ENCODE peak calls at places on chromosomes 7 and 10, in six cellular contexts. One of them, this sample, is unnamed.

GRCh38 chr10:10545771-10546170 is 471.9 kb upstream of the CELF2 start:
- DNase-seq in body of pancreas: no peak
- DNase-seq in GM12878: no peak
- DNase-seq in A549: no peak
- DNase-seq in IMR-90: no peak
- DNase-seq in heart left ventricle: no peak
- DNase-seq in this sample: no peak

GRCh38 chr7:27108390-27109127 is 6.1 kb upstream of the HOXA2 start:
- DNase-seq in body of pancreas: no peak
- DNase-seq in GM12878: no peak
- DNase-seq in A549: no peak
- DNase-seq in IMR-90: peak
- DNase-seq in heart left ventricle: peak
- DNase-seq in this sample: no peak

GRCh38 chr7:109020251-109020650 is 450.6 kb downstream of the DNAJB9 start:
- DNase-seq in body of pancreas: no peak
- DNase-seq in GM12878: no peak
- DNase-seq in A549: no peak
- DNase-seq in IMR-90: no peak
- DNase-seq in heart left ventricle: no peak
- DNase-seq in this sample: no peak

GRCh38 chr7:24956021-24956420 is 24.0 kb downstream of the OSBPL3 start:
- DNase-seq in body of pancreas: no peak
- DNase-seq in GM12878: no peak
- DNase-seq in A549: no peak
- DNase-seq in IMR-90: no peak
- DNase-seq in heart left ventricle: no peak
- DNase-seq in this sample: no peak

GRCh38 chr10:20986049-20986448 is 88.9 kb upstream of the NEBL start:
- DNase-seq in body of pancreas: peak
- DNase-seq in GM12878: no peak
- DNase-seq in A549: no peak
- DNase-seq in IMR-90: no peak
- DNase-seq in heart left ventricle: no peak
- DNase-seq in this sample: no peak

GRCh38 chr7:48109848-48110663 is 21.0 kb downstream of the UPP1 start:
- DNase-seq in body of pancreas: peak
- DNase-seq in GM12878: peak
- DNase-seq in A549: peak
- DNase-seq in IMR-90: peak
- DNase-seq in heart left ventricle: peak
- DNase-seq in this sample: peak

GRCh38 chr10:101214446-101215396 is 14.5 kb downstream of the LBX1 start:
- DNase-seq in body of pancreas: peak
- DNase-seq in GM12878: no peak
- DNase-seq in A549: peak
- DNase-seq in IMR-90: peak
- DNase-seq in heart left ventricle: peak
- DNase-seq in this sample: peak

GRCh38 chr10:128883126-128884060 is 583.6 kb upstream of the MGMT start:
- DNase-seq in body of pancreas: no peak
- DNase-seq in GM12878: no peak
- DNase-seq in A549: no peak
- DNase-seq in IMR-90: no peak
- DNase-seq in heart left ventricle: no peak
- DNase-seq in this sample: no peak

GRCh38 chr10:13673165-13673564 is 86.4 kb downstream of the PRPF18 start:
- DNase-seq in body of pancreas: no peak
- DNase-seq in GM12878: no peak
- DNase-seq in A549: no peak
- DNase-seq in IMR-90: no peak
- DNase-seq in heart left ventricle: no peak
- DNase-seq in this sample: no peak

GRCh38 chr7:30770936-30771858 is at the start of gene MINDY4:
- DNase-seq in body of pancreas: peak
- DNase-seq in GM12878: no peak
- DNase-seq in A549: peak
- DNase-seq in IMR-90: peak
- DNase-seq in heart left ventricle: peak
- DNase-seq in this sample: peak

GRCh38 chr10:50310560-50311174 is 59.4 kb upstream of the ASAH2 start:
- DNase-seq in body of pancreas: peak
- DNase-seq in GM12878: no peak
- DNase-seq in A549: peak
- DNase-seq in IMR-90: no peak
- DNase-seq in heart left ventricle: no peak
- DNase-seq in this sample: peak

GRCh38 chr7:158685727-158686126 is 18.9 kb downstream of the NCAPG2 start:
- DNase-seq in body of pancreas: no peak
- DNase-seq in GM12878: no peak
- DNase-seq in A549: no peak
- DNase-seq in IMR-90: peak
- DNase-seq in heart left ventricle: no peak
- DNase-seq in this sample: no peak

GRCh38 chr10:10421071-10421470 is 596.6 kb upstream of the CELF2 start:
- DNase-seq in body of pancreas: no peak
- DNase-seq in GM12878: no peak
- DNase-seq in A549: no peak
- DNase-seq in IMR-90: no peak
- DNase-seq in heart left ventricle: no peak
- DNase-seq in this sample: no peak

GRCh38 chr7:521221-522070 is 1.8 kb upstream of the PDGFA start:
- DNase-seq in body of pancreas: peak
- DNase-seq in GM12878: no peak
- DNase-seq in A549: peak
- DNase-seq in IMR-90: peak
- DNase-seq in heart left ventricle: peak
- DNase-seq in this sample: no peak

GRCh38 chr10:70993051-70993450 is 104.7 kb upstream of the PCBD1 start:
- DNase-seq in body of pancreas: no peak
- DNase-seq in GM12878: no peak
- DNase-seq in A549: no peak
- DNase-seq in IMR-90: no peak
- DNase-seq in heart left ventricle: no peak
- DNase-seq in this sample: no peak

GRCh38 chr7:27141138-27141537 is 2.3 kb downstream of the HOXA5 start:
- DNase-seq in body of pancreas: no peak
- DNase-seq in GM12878: no peak
- DNase-seq in A549: no peak
- DNase-seq in IMR-90: no peak
- DNase-seq in heart left ventricle: no peak
- DNase-seq in this sample: no peak

GRCh38 chr10:121947931-121948330 is 20.1 kb upstream of the ATE1 start:
- DNase-seq in body of pancreas: no peak
- DNase-seq in GM12878: no peak
- DNase-seq in A549: no peak
- DNase-seq in IMR-90: no peak
- DNase-seq in heart left ventricle: no peak
- DNase-seq in this sample: no peak

GRCh38 chr10:106185991-106186390 is 978.5 kb downstream of the SORCS1 start:
- DNase-seq in body of pancreas: no peak
- DNase-seq in GM12878: no peak
- DNase-seq in A549: no peak
- DNase-seq in IMR-90: peak
- DNase-seq in heart left ventricle: no peak
- DNase-seq in this sample: no peak

GRCh38 chr10:48670978-48671913 is 13.4 kb upstream of the WDFY4 start:
- DNase-seq in body of pancreas: no peak
- DNase-seq in GM12878: no peak
- DNase-seq in A549: no peak
- DNase-seq in IMR-90: no peak
- DNase-seq in heart left ventricle: peak
- DNase-seq in this sample: no peak

GRCh38 chr7:4661871-4662270 is 20.2 kb upstream of the FOXK1 start:
- DNase-seq in body of pancreas: no peak
- DNase-seq in GM12878: no peak
- DNase-seq in A549: no peak
- DNase-seq in IMR-90: peak
- DNase-seq in heart left ventricle: no peak
- DNase-seq in this sample: no peak

GRCh38 chr10:126842356-126842755 is 62.9 kb upstream of the DOCK1 start:
- DNase-seq in body of pancreas: no peak
- DNase-seq in GM12878: no peak
- DNase-seq in A549: no peak
- DNase-seq in IMR-90: no peak
- DNase-seq in heart left ventricle: no peak
- DNase-seq in this sample: no peak

GRCh38 chr7:102455596-102455995 is 9.1 kb downstream of the ALKBH4 start:
- DNase-seq in body of pancreas: no peak
- DNase-seq in GM12878: no peak
- DNase-seq in A549: no peak
- DNase-seq in IMR-90: no peak
- DNase-seq in heart left ventricle: no peak
- DNase-seq in this sample: no peak

GRCh38 chr10:51510231-51510630 is 189.2 kb downstream of the CSTF2T start:
- DNase-seq in body of pancreas: no peak
- DNase-seq in GM12878: no peak
- DNase-seq in A549: no peak
- DNase-seq in IMR-90: peak
- DNase-seq in heart left ventricle: no peak
- DNase-seq in this sample: no peak

GRCh38 chr7:3120513-3120912 is 76.8 kb upstream of the CARD11 start:
- DNase-seq in body of pancreas: no peak
- DNase-seq in GM12878: no peak
- DNase-seq in A549: no peak
- DNase-seq in IMR-90: no peak
- DNase-seq in heart left ventricle: no peak
- DNase-seq in this sample: no peak

GRCh38 chr7:45712057-45712689 is 138.0 kb downstream of the ADCY1 start:
- DNase-seq in body of pancreas: no peak
- DNase-seq in GM12878: no peak
- DNase-seq in A549: no peak
- DNase-seq in IMR-90: no peak
- DNase-seq in heart left ventricle: no peak
- DNase-seq in this sample: no peak

GRCh38 chr7:18886801-18887200 is 230.6 kb downstream of the TWIST1 start:
- DNase-seq in body of pancreas: no peak
- DNase-seq in GM12878: no peak
- DNase-seq in A549: no peak
- DNase-seq in IMR-90: no peak
- DNase-seq in heart left ventricle: no peak
- DNase-seq in this sample: no peak

GRCh38 chr7:155789001-155789725 is 23.1 kb downstream of the SHH start:
- DNase-seq in body of pancreas: no peak
- DNase-seq in GM12878: no peak
- DNase-seq in A549: no peak
- DNase-seq in IMR-90: no peak
- DNase-seq in heart left ventricle: peak
- DNase-seq in this sample: no peak

GRCh38 chr10:75265856-75266255 is 30.1 kb upstream of the COMTD1 start:
- DNase-seq in body of pancreas: no peak
- DNase-seq in GM12878: no peak
- DNase-seq in A549: no peak
- DNase-seq in IMR-90: no peak
- DNase-seq in heart left ventricle: no peak
- DNase-seq in this sample: no peak
- TF ChIP-seq POLR2A in body of pancreas: no peak
- TF ChIP-seq POLR2A in GM12878: no peak
- TF ChIP-seq POLR2A in A549: no peak
- TF ChIP-seq POLR2A in IMR-90: no peak
- TF ChIP-seq POLR2A in heart left ventricle: no peak
- TF ChIP-seq POLR2A in this sample: no peak

GRCh38 chr10:28532509-28533314 is at the start of gene WAC:
- DNase-seq in body of pancreas: peak
- DNase-seq in GM12878: peak
- DNase-seq in A549: peak
- DNase-seq in IMR-90: peak
- DNase-seq in heart left ventricle: peak
- DNase-seq in this sample: peak
- TF ChIP-seq POLR2A in body of pancreas: peak
- TF ChIP-seq POLR2A in GM12878: peak
- TF ChIP-seq POLR2A in A549: peak
- TF ChIP-seq POLR2A in IMR-90: peak
- TF ChIP-seq POLR2A in heart left ventricle: peak
- TF ChIP-seq POLR2A in this sample: peak

GRCh38 chr10:79068562-79069324 is at the start of gene ZMIZ1:
- DNase-seq in body of pancreas: peak
- DNase-seq in GM12878: no peak
- DNase-seq in A549: peak
- DNase-seq in IMR-90: peak
- DNase-seq in heart left ventricle: peak
- DNase-seq in this sample: peak

GRCh38 chr10:79066460-79067240 is 2.1 kb upstream of the ZMIZ1 start:
- DNase-seq in body of pancreas: peak
- DNase-seq in GM12878: no peak
- DNase-seq in A549: peak
- DNase-seq in IMR-90: peak
- DNase-seq in heart left ventricle: no peak
- DNase-seq in this sample: peak

GRCh38 chr10:79068203-79068561 is 584 bp upstream of the ZMIZ1 start:
- DNase-seq in body of pancreas: no peak
- DNase-seq in GM12878: no peak
- DNase-seq in A549: peak
- DNase-seq in IMR-90: no peak
- DNase-seq in heart left ventricle: no peak
- DNase-seq in this sample: peak

GRCh38 chr10:79065853-79066252 is 2.9 kb upstream of the ZMIZ1 start:
- DNase-seq in body of pancreas: no peak
- DNase-seq in GM12878: no peak
- DNase-seq in A549: no peak
- DNase-seq in IMR-90: no peak
- DNase-seq in heart left ventricle: peak
- DNase-seq in this sample: no peak

GRCh38 chr10:79067241-79068202 is 1.2 kb upstream of the ZMIZ1 start:
- DNase-seq in body of pancreas: peak
- DNase-seq in GM12878: no peak
- DNase-seq in A549: peak
- DNase-seq in IMR-90: peak
- DNase-seq in heart left ventricle: peak
- DNase-seq in this sample: peak
- TF ChIP-seq POLR2A in body of pancreas: peak
- TF ChIP-seq POLR2A in GM12878: no peak
- TF ChIP-seq POLR2A in A549: no peak
- TF ChIP-seq POLR2A in IMR-90: no peak
- TF ChIP-seq POLR2A in heart left ventricle: no peak
- TF ChIP-seq POLR2A in this sample: no peak

GRCh38 chr10:11631890-11632587 is 20.6 kb upstream of the USP6NL start:
- DNase-seq in body of pancreas: no peak
- DNase-seq in GM12878: peak
- DNase-seq in A549: no peak
- DNase-seq in IMR-90: no peak
- DNase-seq in heart left ventricle: no peak
- DNase-seq in this sample: no peak

GRCh38 chr10:11629731-11630130 is 18.3 kb upstream of the USP6NL start:
- DNase-seq in body of pancreas: no peak
- DNase-seq in GM12878: no peak
- DNase-seq in A549: no peak
- DNase-seq in IMR-90: no peak
- DNase-seq in heart left ventricle: no peak
- DNase-seq in this sample: no peak

GRCh38 chr10:11626071-11626470 is 14.6 kb upstream of the USP6NL start:
- DNase-seq in body of pancreas: no peak
- DNase-seq in GM12878: no peak
- DNase-seq in A549: no peak
- DNase-seq in IMR-90: no peak
- DNase-seq in heart left ventricle: no peak
- DNase-seq in this sample: no peak

GRCh38 chr10:11636761-11637166 is 25.3 kb upstream of the USP6NL start:
- DNase-seq in body of pancreas: no peak
- DNase-seq in GM12878: no peak
- DNase-seq in A549: no peak
- DNase-seq in IMR-90: no peak
- DNase-seq in heart left ventricle: no peak
- DNase-seq in this sample: no peak

GRCh38 chr10:11631291-11631690 is 19.8 kb upstream of the USP6NL start:
- DNase-seq in body of pancreas: no peak
- DNase-seq in GM12878: no peak
- DNase-seq in A549: no peak
- DNase-seq in IMR-90: no peak
- DNase-seq in heart left ventricle: no peak
- DNase-seq in this sample: no peak
- TF ChIP-seq POLR2A in body of pancreas: no peak
- TF ChIP-seq POLR2A in GM12878: no peak
- TF ChIP-seq POLR2A in A549: no peak
- TF ChIP-seq POLR2A in IMR-90: no peak
- TF ChIP-seq POLR2A in heart left ventricle: no peak
- TF ChIP-seq POLR2A in this sample: no peak

This sample was measured in H54.